ENCODE peak calls at places on chromosomes 6 and 20, in nine cellular contexts. One of them, this sample, is unnamed.

GRCh38 chr6:43496370-43497128 is 13.6 kb downstream of the LRRC73 start:
- DNase-seq in cardiac fibroblast: peak
- DNase-seq in T-helper 9 cell: no peak
- DNase-seq in choroid plexus epithelial cell: peak
- DNase-seq in renal cortical epithelial cell: peak
- DNase-seq in AG08395: peak
- DNase-seq in right atrium auricular region: no peak
- DNase-seq in mucosa of gallbladder: no peak
- DNase-seq in A172: peak
- DNase-seq in this sample: peak

GRCh38 chr20:46204594-46205205 is 86.6 kb downstream of the CD40 start:
- DNase-seq in mucosa of gallbladder: no peak
- DNase-seq in AG08395: no peak
- DNase-seq in renal cortical epithelial cell: no peak
- DNase-seq in cardiac fibroblast: no peak
- DNase-seq in right atrium auricular region: no peak
- DNase-seq in choroid plexus epithelial cell: no peak
- DNase-seq in A172: no peak
- DNase-seq in T-helper 9 cell: no peak
- DNase-seq in this sample: no peak

GRCh38 chr20:63973636-63974401 is 4.1 kb upstream of the ZNF512B start:
- DNase-seq in T-helper 9 cell: peak
- DNase-seq in A172: peak
- DNase-seq in right atrium auricular region: peak
- DNase-seq in cardiac fibroblast: peak
- DNase-seq in mucosa of gallbladder: peak
- DNase-seq in AG08395: peak
- DNase-seq in choroid plexus epithelial cell: peak
- DNase-seq in renal cortical epithelial cell: peak
- DNase-seq in this sample: peak

GRCh38 chr20:6142348-6142993 is 19.6 kb upstream of the FERMT1 start:
- DNase-seq in A172: peak
- DNase-seq in renal cortical epithelial cell: peak
- DNase-seq in choroid plexus epithelial cell: peak
- DNase-seq in mucosa of gallbladder: peak
- DNase-seq in AG08395: peak
- DNase-seq in right atrium auricular region: no peak
- DNase-seq in T-helper 9 cell: peak
- DNase-seq in cardiac fibroblast: peak
- DNase-seq in this sample: peak

GRCh38 chr6:80742481-80742880 is 636.0 kb downstream of the BCKDHB start:
- DNase-seq in T-helper 9 cell: no peak
- DNase-seq in right atrium auricular region: no peak
- DNase-seq in renal cortical epithelial cell: peak
- DNase-seq in mucosa of gallbladder: no peak
- DNase-seq in choroid plexus epithelial cell: peak
- DNase-seq in A172: peak
- DNase-seq in AG08395: peak
- DNase-seq in cardiac fibroblast: peak
- DNase-seq in this sample: peak

GRCh38 chr6:11381801-11382513 is 149.5 kb upstream of the NEDD9 start:
- DNase-seq in right atrium auricular region: no peak
- DNase-seq in cardiac fibroblast: no peak
- DNase-seq in T-helper 9 cell: peak
- DNase-seq in choroid plexus epithelial cell: no peak
- DNase-seq in AG08395: no peak
- DNase-seq in A172: no peak
- DNase-seq in mucosa of gallbladder: no peak
- DNase-seq in renal cortical epithelial cell: no peak
- DNase-seq in this sample: no peak

GRCh38 chr6:102619585-102619984 is 1226.1 kb downstream of the GRIK2 start:
- DNase-seq in choroid plexus epithelial cell: peak
- DNase-seq in cardiac fibroblast: peak
- DNase-seq in mucosa of gallbladder: no peak
- DNase-seq in renal cortical epithelial cell: no peak
- DNase-seq in AG08395: peak
- DNase-seq in T-helper 9 cell: no peak
- DNase-seq in A172: peak
- DNase-seq in right atrium auricular region: no peak
- DNase-seq in this sample: peak

GRCh38 chr20:53990768-53991472 is 79.5 kb downstream of the BCAS1 start:
- DNase-seq in right atrium auricular region: no peak
- DNase-seq in AG08395: no peak
- DNase-seq in T-helper 9 cell: no peak
- DNase-seq in choroid plexus epithelial cell: no peak
- DNase-seq in cardiac fibroblast: no peak
- DNase-seq in mucosa of gallbladder: no peak
- DNase-seq in renal cortical epithelial cell: no peak
- DNase-seq in A172: no peak
- DNase-seq in this sample: no peak

GRCh38 chr6:137589067-137589848 is 95.1 kb upstream of the OLIG3 start:
- DNase-seq in T-helper 9 cell: peak
- DNase-seq in AG08395: peak
- DNase-seq in renal cortical epithelial cell: peak
- DNase-seq in choroid plexus epithelial cell: peak
- DNase-seq in right atrium auricular region: no peak
- DNase-seq in cardiac fibroblast: peak
- DNase-seq in mucosa of gallbladder: peak
- DNase-seq in A172: peak
- DNase-seq in this sample: peak

GRCh38 chr6:155188707-155189496 is 74.9 kb upstream of the CLDN20 start:
- DNase-seq in renal cortical epithelial cell: peak
- DNase-seq in A172: peak
- DNase-seq in AG08395: peak
- DNase-seq in mucosa of gallbladder: no peak
- DNase-seq in right atrium auricular region: no peak
- DNase-seq in cardiac fibroblast: peak
- DNase-seq in T-helper 9 cell: no peak
- DNase-seq in choroid plexus epithelial cell: peak
- DNase-seq in this sample: peak

GRCh38 chr6:677919-678318 is 15.0 kb downstream of the EXOC2 start:
- DNase-seq in T-helper 9 cell: no peak
- DNase-seq in right atrium auricular region: no peak
- DNase-seq in renal cortical epithelial cell: no peak
- DNase-seq in mucosa of gallbladder: no peak
- DNase-seq in cardiac fibroblast: no peak
- DNase-seq in AG08395: no peak
- DNase-seq in choroid plexus epithelial cell: no peak
- DNase-seq in A172: no peak
- DNase-seq in this sample: no peak

GRCh38 chr6:36727491-36728021 is 29.9 kb downstream of the RAB44 start:
- DNase-seq in cardiac fibroblast: no peak
- DNase-seq in renal cortical epithelial cell: peak
- DNase-seq in T-helper 9 cell: no peak
- DNase-seq in mucosa of gallbladder: no peak
- DNase-seq in AG08395: peak
- DNase-seq in right atrium auricular region: no peak
- DNase-seq in choroid plexus epithelial cell: peak
- DNase-seq in A172: peak
- DNase-seq in this sample: no peak

GRCh38 chr6:33172307-33173227 is 19.7 kb downstream of the COL11A2 start:
- DNase-seq in cardiac fibroblast: peak
- DNase-seq in choroid plexus epithelial cell: peak
- DNase-seq in AG08395: peak
- DNase-seq in right atrium auricular region: no peak
- DNase-seq in T-helper 9 cell: no peak
- DNase-seq in renal cortical epithelial cell: peak
- DNase-seq in mucosa of gallbladder: no peak
- DNase-seq in A172: peak
- DNase-seq in this sample: peak

GRCh38 chr6:26594730-26595632 is 1.8 kb upstream of the ABT1 start:
- DNase-seq in cardiac fibroblast: peak
- DNase-seq in mucosa of gallbladder: no peak
- DNase-seq in renal cortical epithelial cell: peak
- DNase-seq in A172: peak
- DNase-seq in right atrium auricular region: no peak
- DNase-seq in T-helper 9 cell: no peak
- DNase-seq in AG08395: no peak
- DNase-seq in choroid plexus epithelial cell: peak
- DNase-seq in this sample: peak

GRCh38 chr6:105424177-105424783 is 21.4 kb upstream of the PREP start:
- DNase-seq in AG08395: peak
- DNase-seq in mucosa of gallbladder: peak
- DNase-seq in choroid plexus epithelial cell: peak
- DNase-seq in A172: peak
- DNase-seq in renal cortical epithelial cell: peak
- DNase-seq in right atrium auricular region: peak
- DNase-seq in T-helper 9 cell: peak
- DNase-seq in cardiac fibroblast: peak
- DNase-seq in this sample: peak

GRCh38 chr20:23180451-23180921 is 94.4 kb upstream of the CD93 start:
- DNase-seq in cardiac fibroblast: peak
- DNase-seq in renal cortical epithelial cell: no peak
- DNase-seq in mucosa of gallbladder: peak
- DNase-seq in A172: no peak
- DNase-seq in AG08395: no peak
- DNase-seq in right atrium auricular region: no peak
- DNase-seq in T-helper 9 cell: no peak
- DNase-seq in choroid plexus epithelial cell: peak
- DNase-seq in this sample: no peak

GRCh38 chr20:52987295-52987694 is 15.1 kb downstream of the TSHZ2 start:
- DNase-seq in T-helper 9 cell: no peak
- DNase-seq in AG08395: no peak
- DNase-seq in renal cortical epithelial cell: no peak
- DNase-seq in right atrium auricular region: no peak
- DNase-seq in choroid plexus epithelial cell: no peak
- DNase-seq in A172: no peak
- DNase-seq in mucosa of gallbladder: no peak
- DNase-seq in cardiac fibroblast: no peak
- DNase-seq in this sample: no peak

GRCh38 chr6:53934013-53934412 is 139.2 kb downstream of the LRRC1 start:
- DNase-seq in cardiac fibroblast: no peak
- DNase-seq in AG08395: no peak
- DNase-seq in A172: no peak
- DNase-seq in choroid plexus epithelial cell: no peak
- DNase-seq in right atrium auricular region: no peak
- DNase-seq in mucosa of gallbladder: no peak
- DNase-seq in renal cortical epithelial cell: no peak
- DNase-seq in T-helper 9 cell: no peak
- DNase-seq in this sample: no peak

GRCh38 chr6:7505196-7505699 is 36.2 kb upstream of the DSP start:
- DNase-seq in AG08395: peak
- DNase-seq in choroid plexus epithelial cell: peak
- DNase-seq in T-helper 9 cell: no peak
- DNase-seq in A172: peak
- DNase-seq in cardiac fibroblast: peak
- DNase-seq in right atrium auricular region: no peak
- DNase-seq in renal cortical epithelial cell: peak
- DNase-seq in mucosa of gallbladder: peak
- DNase-seq in this sample: peak

GRCh38 chr20:23120261-23120660 is 34.1 kb upstream of the CD93 start:
- DNase-seq in mucosa of gallbladder: no peak
- DNase-seq in renal cortical epithelial cell: no peak
- DNase-seq in A172: no peak
- DNase-seq in cardiac fibroblast: no peak
- DNase-seq in choroid plexus epithelial cell: no peak
- DNase-seq in AG08395: no peak
- DNase-seq in T-helper 9 cell: no peak
- DNase-seq in right atrium auricular region: no peak
- DNase-seq in this sample: no peak

GRCh38 chr6:52921743-52922142 is 12.2 kb upstream of the GSTA3 start:
- DNase-seq in renal cortical epithelial cell: no peak
- DNase-seq in right atrium auricular region: no peak
- DNase-seq in cardiac fibroblast: no peak
- DNase-seq in A172: no peak
- DNase-seq in AG08395: no peak
- DNase-seq in choroid plexus epithelial cell: no peak
- DNase-seq in mucosa of gallbladder: no peak
- DNase-seq in T-helper 9 cell: no peak
- DNase-seq in this sample: no peak

GRCh38 chr6:131894735-131895424 is 56.3 kb downstream of the CCN2 start:
- DNase-seq in right atrium auricular region: no peak
- DNase-seq in cardiac fibroblast: no peak
- DNase-seq in mucosa of gallbladder: peak
- DNase-seq in T-helper 9 cell: no peak
- DNase-seq in choroid plexus epithelial cell: peak
- DNase-seq in A172: no peak
- DNase-seq in renal cortical epithelial cell: peak
- DNase-seq in AG08395: no peak
- DNase-seq in this sample: peak

GRCh38 chr20:52746190-52746589 is 226.0 kb upstream of the TSHZ2 start:
- DNase-seq in right atrium auricular region: no peak
- DNase-seq in mucosa of gallbladder: no peak
- DNase-seq in choroid plexus epithelial cell: no peak
- DNase-seq in renal cortical epithelial cell: no peak
- DNase-seq in T-helper 9 cell: no peak
- DNase-seq in cardiac fibroblast: peak
- DNase-seq in AG08395: no peak
- DNase-seq in A172: no peak
- DNase-seq in this sample: no peak

GRCh38 chr6:29845405-29846006 is 17.9 kb downstream of the HLA-G start:
- DNase-seq in cardiac fibroblast: no peak
- DNase-seq in A172: peak
- DNase-seq in T-helper 9 cell: no peak
- DNase-seq in right atrium auricular region: no peak
- DNase-seq in mucosa of gallbladder: peak
- DNase-seq in choroid plexus epithelial cell: no peak
- DNase-seq in renal cortical epithelial cell: peak
- DNase-seq in AG08395: no peak
- DNase-seq in this sample: no peak

GRCh38 chr6:2957696-2958330 is 13.6 kb downstream of the SERPINB6 start:
- DNase-seq in cardiac fibroblast: no peak
- DNase-seq in AG08395: no peak
- DNase-seq in choroid plexus epithelial cell: no peak
- DNase-seq in renal cortical epithelial cell: no peak
- DNase-seq in right atrium auricular region: no peak
- DNase-seq in mucosa of gallbladder: no peak
- DNase-seq in A172: no peak
- DNase-seq in T-helper 9 cell: no peak
- DNase-seq in this sample: no peak

GRCh38 chr6:73923899-73924485 is 228.0 kb downstream of the CD109 start:
- DNase-seq in AG08395: peak
- DNase-seq in choroid plexus epithelial cell: peak
- DNase-seq in renal cortical epithelial cell: no peak
- DNase-seq in right atrium auricular region: no peak
- DNase-seq in T-helper 9 cell: no peak
- DNase-seq in cardiac fibroblast: peak
- DNase-seq in A172: no peak
- DNase-seq in mucosa of gallbladder: no peak
- DNase-seq in this sample: peak

GRCh38 chr6:42359021-42359420 is 92.7 kb downstream of the TRERF1 start:
- DNase-seq in A172: peak
- DNase-seq in cardiac fibroblast: no peak
- DNase-seq in choroid plexus epithelial cell: no peak
- DNase-seq in AG08395: peak
- DNase-seq in renal cortical epithelial cell: peak
- DNase-seq in T-helper 9 cell: no peak
- DNase-seq in right atrium auricular region: no peak
- DNase-seq in mucosa of gallbladder: no peak
- DNase-seq in this sample: no peak

GRCh38 chr6:77292564-77293546 is 170.4 kb downstream of the HTR1B start:
- DNase-seq in cardiac fibroblast: peak
- DNase-seq in choroid plexus epithelial cell: peak
- DNase-seq in AG08395: peak
- DNase-seq in A172: peak
- DNase-seq in right atrium auricular region: no peak
- DNase-seq in renal cortical epithelial cell: peak
- DNase-seq in mucosa of gallbladder: no peak
- DNase-seq in T-helper 9 cell: no peak
- DNase-seq in this sample: peak

GRCh38 chr6:35213824-35214756 is at the start of gene SCUBE3:
- DNase-seq in renal cortical epithelial cell: no peak
- DNase-seq in AG08395: peak
- DNase-seq in choroid plexus epithelial cell: peak
- DNase-seq in right atrium auricular region: no peak
- DNase-seq in A172: peak
- DNase-seq in T-helper 9 cell: no peak
- DNase-seq in cardiac fibroblast: peak
- DNase-seq in mucosa of gallbladder: no peak
- DNase-seq in this sample: peak

GRCh38 chr6:11012295-11012754 is 31.8 kb downstream of the ELOVL2 start:
- DNase-seq in renal cortical epithelial cell: no peak
- DNase-seq in cardiac fibroblast: no peak
- DNase-seq in T-helper 9 cell: no peak
- DNase-seq in choroid plexus epithelial cell: no peak
- DNase-seq in AG08395: no peak
- DNase-seq in right atrium auricular region: no peak
- DNase-seq in mucosa of gallbladder: no peak
- DNase-seq in A172: no peak
- DNase-seq in this sample: no peak

GRCh38 chr6:142942805-142943227 is 2.2 kb downstream of the HIVEP2 start:
- DNase-seq in cardiac fibroblast: peak
- DNase-seq in AG08395: peak
- DNase-seq in A172: peak
- DNase-seq in right atrium auricular region: no peak
- DNase-seq in mucosa of gallbladder: no peak
- DNase-seq in renal cortical epithelial cell: no peak
- DNase-seq in T-helper 9 cell: no peak
- DNase-seq in choroid plexus epithelial cell: peak
- DNase-seq in this sample: peak

This sample was measured in fibroblast of villous mesenchyme.